ENCODE peak calls at places on chromosomes 6 and 20, in four cellular contexts. T is breast epithelium, Z is transverse colon, Q is spleen. C is an unnamed sample.

GRCh38 chr20:48308232-48308781 is 519.5 kb downstream of the PREX1 start:
- DNase-seq in Z (no peak), T (no peak), Q (no peak), C (no peak)

GRCh38 chr6:108453601-108454157 is 107.0 kb upstream of the FOXO3 start:
- DNase-seq in Z (no peak), Q (no peak), T (no peak), C (no peak)

GRCh38 chr6:57021086-57021720 is 25.3 kb upstream of the KIAA1586 start:
- DNase-seq in Z (no peak), Q (no peak), T (no peak), C (no peak)

GRCh38 chr6:56263586-56264295 is 16.4 kb upstream of the COL21A1 start:
- DNase-seq in T (no peak), Z (no peak), Q (no peak), C (no peak)

GRCh38 chr6:160051390-160051789 is 70.2 kb upstream of the SLC22A1 start:
- DNase-seq in Z (no peak), T (no peak), Q (no peak), C (no peak)

GRCh38 chr6:142407685-142408273 is 106.0 kb downstream of the ADGRG6 start:
- DNase-seq in Q (no peak), Z (no peak), T (no peak), C (no peak)

GRCh38 chr6:35905841-35906498 is 14.9 kb downstream of the SRPK1 start:
- DNase-seq in T (no peak), Q (no peak), Z (no peak), C (no peak)

GRCh38 chr6:116210750-116211425 is 43.0 kb downstream of the TSPYL4 start:
- DNase-seq in Q (no peak), Z (no peak), T (no peak), C (no peak)

GRCh38 chr20:62704341-62704948 is 4.2 kb upstream of the NTSR1 start:
- DNase-seq in Q (peak), T (peak), Z (peak), C (no peak)

GRCh38 chr20:2508631-2509467 is at the start of gene ZNF343:
- DNase-seq in T (peak), Q (peak), Z (peak), C (peak)

GRCh38 chr20:17941087-17941825 is 27.3 kb downstream of the SNX5 start:
- DNase-seq in Z (no peak), T (no peak), Q (no peak), C (no peak)

GRCh38 chr20:9035129-9035528 is 33.8 kb upstream of the PLCB4 start:
- DNase-seq in T (no peak), Z (no peak), Q (no peak), C (no peak)

GRCh38 chr20:57615472-57615855 is 4.8 kb downstream of the ZBP1 start:
- DNase-seq in Z (no peak), T (no peak), Q (peak), C (no peak)

GRCh38 chr6:90835584-90836212 is 248.8 kb upstream of the MAP3K7 start:
- DNase-seq in Z (peak), T (no peak), Q (no peak), C (no peak)

GRCh38 chr20:43941476-43942212 is 27.0 kb downstream of the TOX2 start:
- DNase-seq in T (no peak), Z (peak), Q (no peak), C (no peak)

GRCh38 chr20:57435498-57436222 is 44.5 kb downstream of the RBM38 start:
- DNase-seq in Z (peak), T (peak), Q (peak), C (no peak)

GRCh38 chr6:2743280-2744205 is 7.2 kb downstream of the MYLK4 start:
- DNase-seq in Z (no peak), Q (no peak), T (no peak), C (no peak)

DNA sequence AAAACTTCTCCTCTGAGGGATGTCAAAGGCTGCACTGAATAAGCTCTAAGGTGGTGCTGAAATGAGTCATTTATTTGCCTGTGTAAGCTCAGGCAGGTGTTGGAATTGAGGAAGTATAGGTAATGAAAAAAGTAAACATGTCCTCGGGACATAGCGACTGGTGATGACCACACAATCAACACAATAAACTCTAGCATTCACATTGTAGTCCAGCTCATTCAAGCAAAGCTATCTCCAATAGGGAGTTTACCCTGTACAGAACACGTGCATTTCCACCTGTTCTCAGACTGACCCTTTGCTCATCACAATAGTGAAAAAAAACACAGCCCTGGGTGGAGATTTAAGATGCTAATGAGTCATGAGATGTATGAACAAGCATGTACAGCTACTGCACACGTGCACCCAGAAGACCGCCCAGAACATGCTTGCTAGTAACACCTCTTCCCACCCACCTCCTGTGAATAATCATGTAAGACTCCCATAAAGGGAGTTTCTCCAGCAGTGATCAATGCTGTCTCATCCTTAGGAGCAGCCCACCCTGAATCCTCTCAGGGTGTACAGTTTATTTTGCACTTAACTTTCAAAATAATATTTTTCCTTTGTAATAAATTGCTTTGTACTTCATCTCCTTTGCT is 33.0 kb upstream of the POU5F1 start:
- DNase-seq in Q (no peak), T (no peak), Z (peak), C (no peak)
- TF ChIP-seq POLR2A in Q (no peak), T (no peak), Z (peak), C (peak)

DNA sequence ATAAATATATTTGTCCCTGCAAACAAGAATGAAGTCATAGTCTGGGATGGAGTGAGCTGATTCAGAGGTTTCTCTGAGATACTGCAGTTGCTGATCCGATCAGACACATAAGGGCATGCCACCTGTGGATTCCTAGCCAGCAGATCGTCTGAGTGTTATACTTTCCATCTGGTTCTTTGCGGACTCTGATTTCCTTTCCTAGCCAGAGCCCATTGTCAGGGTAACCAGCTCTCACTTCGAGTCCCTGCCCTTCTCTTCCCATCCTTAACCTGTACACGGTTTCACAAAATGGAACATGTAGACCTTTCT is 100.9 kb downstream of the TMEM200A start:
- DNase-seq in T (no peak), Q (no peak), Z (no peak), C (no peak)
- TF ChIP-seq POLR2AphosphoS5 in T (no peak), Q (no peak), Z (no peak), C (no peak)

GRCh38 chr6:54598787-54599309 is 247.7 kb upstream of the FAM83B start:
- DNase-seq in T (no peak), Q (no peak), Z (no peak), C (no peak)

DNA sequence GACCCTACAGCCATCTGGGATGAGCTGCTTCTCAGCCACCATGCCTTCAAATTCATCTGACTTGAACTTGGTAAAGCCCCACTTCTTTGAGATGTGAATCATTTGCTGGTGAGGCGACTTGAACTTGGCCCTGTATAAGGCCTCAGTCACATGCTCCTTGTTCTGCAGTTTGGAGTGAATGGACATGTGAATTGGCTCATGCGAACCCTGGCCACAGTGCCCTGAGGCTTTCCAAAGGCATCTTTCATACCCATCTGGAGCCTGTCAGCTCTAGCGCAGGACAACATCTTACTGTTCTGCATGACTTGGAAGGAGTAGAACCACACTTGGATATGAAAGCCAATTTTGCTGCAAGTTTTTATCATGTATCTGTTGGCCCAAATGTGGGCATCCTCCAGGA is 244.0 kb upstream of the FAM83B start:
- DNase-seq in Q (peak), Z (no peak), T (no peak), C (no peak)
- TF ChIP-seq POLR2A in Q (no peak), Z (no peak), T (no peak), C (no peak)

GRCh38 chr6:136968831-136969230 is 46.7 kb downstream of the SLC35D3 start:
- DNase-seq in Q (no peak), T (no peak), Z (no peak), C (no peak)
- TF ChIP-seq POLR2AphosphoS5 in Q (no peak), T (no peak), Z (no peak), C (no peak)

GRCh38 chr6:180295-180694 is 112.0 kb upstream of the DUSP22 start:
- DNase-seq in Q (no peak), Z (no peak), T (no peak), C (no peak)
- TF ChIP-seq POLR2A in Q (no peak), Z (no peak), T (no peak), C (no peak)

DNA sequence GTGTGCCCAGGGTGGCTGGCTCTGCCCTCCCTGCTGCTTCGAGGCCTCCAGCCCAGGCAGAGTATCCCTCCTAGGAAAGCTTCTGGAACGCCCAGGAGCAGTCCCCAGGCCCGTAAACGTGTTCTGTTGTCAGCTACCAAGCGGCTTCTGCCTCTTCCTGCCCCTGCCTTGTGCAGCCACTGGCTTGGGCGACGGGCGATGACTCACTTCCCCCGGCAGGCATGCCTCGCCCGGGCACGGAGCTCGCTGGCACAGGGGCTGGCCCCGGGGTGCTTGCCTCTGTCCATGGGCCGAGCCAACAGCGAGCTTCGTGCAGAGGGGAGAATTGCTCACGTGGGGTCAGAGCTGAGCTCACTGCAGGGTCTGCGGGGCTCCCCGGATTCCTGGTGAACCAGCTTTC is 86.7 kb upstream of the THBS2 start:
- DNase-seq in Z (no peak), Q (no peak), T (no peak), C (no peak)
- TF ChIP-seq POLR2AphosphoS5 in Z (no peak), Q (no peak), T (no peak), C (no peak)

DNA sequence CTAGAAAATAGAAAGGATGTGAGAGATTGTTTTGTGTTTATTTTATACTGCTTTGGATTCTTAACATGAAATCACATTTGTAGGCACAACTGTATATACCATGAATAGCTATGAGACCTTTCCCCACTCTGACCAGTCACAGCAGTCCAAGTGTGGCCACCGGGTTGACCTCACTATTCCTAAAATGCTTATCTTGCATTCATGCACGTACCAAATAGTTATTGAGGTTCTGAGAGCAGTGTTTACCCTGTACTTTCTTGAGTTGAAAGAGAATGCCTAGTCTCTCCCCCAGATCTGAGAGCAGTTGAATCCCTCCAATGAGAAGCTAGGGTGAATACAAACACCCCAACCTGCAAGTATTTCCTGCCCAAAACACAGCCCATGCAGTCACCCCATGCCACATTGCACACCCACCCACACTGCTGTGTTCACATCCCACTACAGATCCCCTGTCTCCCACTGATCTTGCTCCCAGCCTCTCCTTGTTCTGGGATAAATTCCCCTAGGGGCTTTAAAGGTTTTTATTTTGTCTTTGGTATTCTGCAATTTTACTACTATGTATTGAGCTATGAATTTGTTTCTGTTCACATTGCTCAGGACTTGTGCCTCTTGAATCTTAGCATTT is 51.6 kb downstream of the GOPC start:
- DNase-seq in Z (no peak), Q (no peak), T (no peak), C (no peak)
- TF ChIP-seq POLR2A in Z (no peak), Q (no peak), T (no peak), C (no peak)